ENCODE peak calls at places on chromosomes 16 and 17, in five cellular contexts. W, Z, D, C and S are unnamed samples.

GRCh38 chr17:49565948-49566491 is 9.7 kb upstream of the NXPH3 start:
- DNase-seq in W (no peak), Z (no peak), D (no peak), C (peak), S (peak)

GRCh38 chr16:23124315-23124714 is 24.9 kb downstream of the USP31 start:
- DNase-seq in W (no peak), Z (peak), D (peak), C (no peak), S (peak)

GRCh38 chr17:18301081-18301480 is 13.7 kb downstream of the TOP3A start:
- DNase-seq in W (no peak), Z (no peak), D (no peak), C (no peak), S (no peak)

GRCh38 chr16:19853132-19853972 is 31.3 kb downstream of the GPRC5B start:
- DNase-seq in W (no peak), Z (no peak), D (no peak), C (no peak), S (no peak)

GRCh38 chr17:6523330-6523729 is 33.0 kb downstream of the PITPNM3 start:
- DNase-seq in W (no peak), Z (peak), D (peak), C (no peak), S (peak)

GRCh38 chr16:84115919-84116719 is 623 bp downstream of the MBTPS1 start:
- DNase-seq in W (no peak), Z (peak), D (peak), C (no peak), S (peak)

GRCh38 chr16:81585785-81586184 is 141.2 kb downstream of the CMIP start:
- DNase-seq in W (no peak), Z (peak), D (no peak), C (no peak), S (no peak)

GRCh38 chr16:17026600-17027242 is 444.0 kb downstream of the XYLT1 start:
- DNase-seq in W (no peak), Z (no peak), D (no peak), C (no peak), S (no peak)

GRCh38 chr17:80252871-80253270 is 7.8 kb upstream of the RNF213 start:
- DNase-seq in W (no peak), Z (peak), D (peak), C (peak), S (peak)

GRCh38 chr16:8173111-8173644 is 417.1 kb downstream of the TMEM114 start:
- DNase-seq in W (peak), Z (peak), D (peak), C (peak), S (peak)

GRCh38 chr17:18993876-18994275 is 10.7 kb downstream of the FAM83G start:
- DNase-seq in W (no peak), Z (no peak), D (no peak), C (no peak), S (peak)

GRCh38 chr16:51321251-51321650 is 170.2 kb upstream of the SALL1 start:
- DNase-seq in W (no peak), Z (no peak), D (peak), C (no peak), S (no peak)

GRCh38 chr17:81578038-81578441 is 25.9 kb upstream of the FAAP100 start:
- DNase-seq in W (no peak), Z (peak), D (peak), C (no peak), S (peak)